ENCODE peak calls at places on chromosomes 16 and 17, in eight cellular contexts. One of them, this sample, is unnamed.

GRCh38 chr17:10803830-10804498 is at the start of gene TMEM238L:
- DNase-seq in CD8-positive, alpha-beta T cell: no peak
- DNase-seq in psoas muscle: no peak
- DNase-seq in H1: no peak
- DNase-seq in MM.1S: no peak
- DNase-seq in natural killer cell: no peak
- DNase-seq in cardiac fibroblast: no peak
- DNase-seq in right lobe of liver: no peak
- DNase-seq in this sample: no peak

GRCh38 chr17:46157443-46158107 is 35.7 kb downstream of the KANSL1 start:
- DNase-seq in psoas muscle: no peak
- DNase-seq in H1: no peak
- DNase-seq in CD8-positive, alpha-beta T cell: no peak
- DNase-seq in right lobe of liver: no peak
- DNase-seq in natural killer cell: no peak
- DNase-seq in MM.1S: no peak
- DNase-seq in cardiac fibroblast: peak
- DNase-seq in this sample: no peak

GRCh38 chr17:38898812-38899348 is 26.5 kb upstream of the LASP1NB start:
- DNase-seq in natural killer cell: peak
- DNase-seq in psoas muscle: peak
- DNase-seq in MM.1S: peak
- DNase-seq in cardiac fibroblast: peak
- DNase-seq in H1: no peak
- DNase-seq in CD8-positive, alpha-beta T cell: peak
- DNase-seq in right lobe of liver: no peak
- DNase-seq in this sample: peak

GRCh38 chr17:77719806-77720205 is 238.7 kb upstream of the TNRC6C start:
- DNase-seq in cardiac fibroblast: no peak
- DNase-seq in H1: no peak
- DNase-seq in MM.1S: no peak
- DNase-seq in CD8-positive, alpha-beta T cell: no peak
- DNase-seq in right lobe of liver: no peak
- DNase-seq in psoas muscle: no peak
- DNase-seq in natural killer cell: no peak
- DNase-seq in this sample: no peak

GRCh38 chr16:75108792-75109731 is 7.5 kb downstream of the LDHD start:
- DNase-seq in natural killer cell: no peak
- DNase-seq in CD8-positive, alpha-beta T cell: peak
- DNase-seq in psoas muscle: peak
- DNase-seq in right lobe of liver: peak
- DNase-seq in MM.1S: no peak
- DNase-seq in cardiac fibroblast: peak
- DNase-seq in H1: no peak
- DNase-seq in this sample: peak

GRCh38 chr16:50719401-50720337 is 22.2 kb upstream of the CYLD start:
- DNase-seq in natural killer cell: no peak
- DNase-seq in CD8-positive, alpha-beta T cell: peak
- DNase-seq in right lobe of liver: no peak
- DNase-seq in cardiac fibroblast: no peak
- DNase-seq in MM.1S: no peak
- DNase-seq in H1: peak
- DNase-seq in psoas muscle: no peak
- DNase-seq in this sample: no peak

GRCh38 chr17:41666708-41667279 is 21.9 kb upstream of the EIF1 start:
- DNase-seq in CD8-positive, alpha-beta T cell: peak
- DNase-seq in right lobe of liver: peak
- DNase-seq in natural killer cell: peak
- DNase-seq in H1: peak
- DNase-seq in cardiac fibroblast: peak
- DNase-seq in MM.1S: peak
- DNase-seq in psoas muscle: peak
- DNase-seq in this sample: peak

GRCh38 chr17:80025140-80025539 is 10.5 kb downstream of the TBC1D16 start:
- DNase-seq in MM.1S: no peak
- DNase-seq in H1: no peak
- DNase-seq in CD8-positive, alpha-beta T cell: no peak
- DNase-seq in cardiac fibroblast: no peak
- DNase-seq in psoas muscle: no peak
- DNase-seq in natural killer cell: no peak
- DNase-seq in right lobe of liver: no peak
- DNase-seq in this sample: no peak

DNA sequence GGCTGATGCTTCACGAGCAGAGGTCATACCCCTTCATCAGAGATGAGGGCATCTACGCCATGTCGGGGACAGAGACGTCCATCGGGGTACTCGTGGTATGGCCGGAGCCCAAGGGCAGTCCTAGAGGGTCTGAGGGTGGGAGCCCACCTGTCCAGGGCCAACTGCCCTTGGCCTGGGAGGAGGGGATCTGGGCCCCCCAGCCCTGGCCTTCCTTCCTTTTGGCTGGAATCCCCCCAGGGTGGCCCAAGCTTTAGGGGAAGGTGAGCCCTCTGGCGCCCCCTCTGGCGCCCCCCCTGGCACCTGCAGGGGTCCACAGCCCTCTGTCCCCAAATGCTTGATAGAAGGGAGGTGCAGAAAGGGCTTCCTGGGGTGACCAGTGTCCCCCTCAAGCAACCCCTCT is 69.3 kb downstream of the SCNN1B start:
- DNase-seq in natural killer cell: no peak
- DNase-seq in cardiac fibroblast: no peak
- DNase-seq in CD8-positive, alpha-beta T cell: no peak
- DNase-seq in psoas muscle: no peak
- DNase-seq in H1: no peak
- DNase-seq in right lobe of liver: no peak
- DNase-seq in MM.1S: no peak
- DNase-seq in this sample: no peak
- TF ChIP-seq CTCF in natural killer cell: no peak
- TF ChIP-seq CTCF in cardiac fibroblast: no peak
- TF ChIP-seq CTCF in CD8-positive, alpha-beta T cell: no peak
- TF ChIP-seq CTCF in psoas muscle: no peak
- TF ChIP-seq CTCF in H1: peak
- TF ChIP-seq CTCF in right lobe of liver: no peak
- TF ChIP-seq CTCF in MM.1S: peak
- TF ChIP-seq CTCF in this sample: no peak

GRCh38 chr17:27633312-27634025 is 2.5 kb downstream of the LGALS9 start:
- DNase-seq in CD8-positive, alpha-beta T cell: no peak
- DNase-seq in right lobe of liver: no peak
- DNase-seq in natural killer cell: no peak
- DNase-seq in cardiac fibroblast: no peak
- DNase-seq in psoas muscle: no peak
- DNase-seq in MM.1S: no peak
- DNase-seq in H1: no peak
- DNase-seq in this sample: no peak

GRCh38 chr17:27630607-27631408 is at the start of gene LGALS9:
- DNase-seq in CD8-positive, alpha-beta T cell: peak
- DNase-seq in natural killer cell: no peak
- DNase-seq in H1: no peak
- DNase-seq in cardiac fibroblast: peak
- DNase-seq in psoas muscle: no peak
- DNase-seq in right lobe of liver: no peak
- DNase-seq in MM.1S: no peak
- DNase-seq in this sample: peak

GRCh38 chr17:27634026-27634335 is 3.0 kb downstream of the LGALS9 start:
- DNase-seq in cardiac fibroblast: no peak
- DNase-seq in CD8-positive, alpha-beta T cell: no peak
- DNase-seq in MM.1S: no peak
- DNase-seq in psoas muscle: no peak
- DNase-seq in H1: no peak
- DNase-seq in right lobe of liver: no peak
- DNase-seq in natural killer cell: no peak
- DNase-seq in this sample: no peak

GRCh38 chr17:27631409-27631755 is 394 bp downstream of the LGALS9 start:
- DNase-seq in CD8-positive, alpha-beta T cell: no peak
- DNase-seq in H1: no peak
- DNase-seq in MM.1S: no peak
- DNase-seq in natural killer cell: no peak
- DNase-seq in psoas muscle: no peak
- DNase-seq in right lobe of liver: no peak
- DNase-seq in cardiac fibroblast: no peak
- DNase-seq in this sample: peak

DNA sequence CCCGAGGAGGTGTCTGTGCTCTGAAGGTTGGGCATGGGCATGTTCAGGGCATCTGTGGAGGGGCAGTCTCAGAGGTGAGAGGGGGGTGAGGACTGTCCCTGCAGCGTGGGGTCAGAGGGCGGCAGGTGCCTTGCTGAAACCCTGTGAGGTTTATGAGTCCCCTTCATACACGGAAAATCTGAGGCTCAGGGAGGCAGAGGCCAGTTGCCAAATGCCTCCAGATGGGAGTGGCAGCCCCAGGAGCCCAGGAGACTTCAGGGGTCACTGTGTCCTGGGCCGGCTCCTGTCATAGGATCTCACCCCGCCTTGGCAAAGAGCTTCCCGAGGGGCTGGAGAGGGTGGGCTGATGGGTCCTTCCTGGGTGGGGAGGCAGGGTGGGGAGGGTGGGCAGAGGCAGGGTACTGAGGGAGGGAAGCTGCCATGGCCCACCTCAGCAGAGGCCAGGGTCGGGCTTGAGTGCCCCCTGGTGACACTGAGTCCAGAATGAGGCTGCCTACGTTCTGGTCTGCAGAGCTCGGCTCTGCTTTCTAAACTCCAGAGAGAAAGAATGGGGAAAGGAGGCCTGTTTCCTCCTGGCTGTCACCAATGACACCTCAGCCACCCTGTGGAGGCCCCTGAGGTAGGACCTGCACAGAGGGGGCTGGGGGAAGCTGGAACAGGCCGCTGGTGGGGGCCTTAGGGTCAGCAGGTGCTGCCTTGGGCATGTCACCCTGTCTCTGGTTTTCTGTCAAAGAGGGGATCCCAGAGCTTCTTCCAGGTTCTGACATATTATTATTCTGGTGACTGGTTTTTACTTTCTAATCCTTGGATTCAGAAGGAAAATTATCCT is 1.1 kb downstream of the LGALS9 start:
- DNase-seq in MM.1S: no peak
- DNase-seq in CD8-positive, alpha-beta T cell: no peak
- DNase-seq in cardiac fibroblast: no peak
- DNase-seq in right lobe of liver: no peak
- DNase-seq in natural killer cell: no peak
- DNase-seq in psoas muscle: no peak
- DNase-seq in H1: no peak
- DNase-seq in this sample: peak
- TF ChIP-seq CTCF in MM.1S: no peak
- TF ChIP-seq CTCF in CD8-positive, alpha-beta T cell: no peak
- TF ChIP-seq CTCF in cardiac fibroblast: no peak
- TF ChIP-seq CTCF in right lobe of liver: no peak
- TF ChIP-seq CTCF in natural killer cell: no peak
- TF ChIP-seq CTCF in psoas muscle: no peak
- TF ChIP-seq CTCF in H1: no peak
- TF ChIP-seq CTCF in this sample: peak

GRCh38 chr16:85633888-85634287 is 20.8 kb downstream of the GSE1 start:
- DNase-seq in psoas muscle: no peak
- DNase-seq in CD8-positive, alpha-beta T cell: no peak
- DNase-seq in right lobe of liver: no peak
- DNase-seq in cardiac fibroblast: no peak
- DNase-seq in H1: no peak
- DNase-seq in natural killer cell: no peak
- DNase-seq in MM.1S: no peak
- DNase-seq in this sample: no peak

GRCh38 chr16:85633438-85633743 is 20.3 kb downstream of the GSE1 start:
- DNase-seq in H1: no peak
- DNase-seq in right lobe of liver: no peak
- DNase-seq in natural killer cell: no peak
- DNase-seq in psoas muscle: no peak
- DNase-seq in MM.1S: no peak
- DNase-seq in CD8-positive, alpha-beta T cell: no peak
- DNase-seq in cardiac fibroblast: no peak
- DNase-seq in this sample: no peak

GRCh38 chr16:85631230-85631629 is 18.1 kb downstream of the GSE1 start:
- DNase-seq in cardiac fibroblast: no peak
- DNase-seq in psoas muscle: no peak
- DNase-seq in natural killer cell: no peak
- DNase-seq in right lobe of liver: no peak
- DNase-seq in CD8-positive, alpha-beta T cell: no peak
- DNase-seq in MM.1S: no peak
- DNase-seq in H1: no peak
- DNase-seq in this sample: no peak

GRCh38 chr16:85632709-85633437 is 19.8 kb downstream of the GSE1 start:
- DNase-seq in natural killer cell: no peak
- DNase-seq in MM.1S: no peak
- DNase-seq in right lobe of liver: no peak
- DNase-seq in CD8-positive, alpha-beta T cell: no peak
- DNase-seq in H1: no peak
- DNase-seq in psoas muscle: no peak
- DNase-seq in cardiac fibroblast: no peak
- DNase-seq in this sample: no peak

DNA sequence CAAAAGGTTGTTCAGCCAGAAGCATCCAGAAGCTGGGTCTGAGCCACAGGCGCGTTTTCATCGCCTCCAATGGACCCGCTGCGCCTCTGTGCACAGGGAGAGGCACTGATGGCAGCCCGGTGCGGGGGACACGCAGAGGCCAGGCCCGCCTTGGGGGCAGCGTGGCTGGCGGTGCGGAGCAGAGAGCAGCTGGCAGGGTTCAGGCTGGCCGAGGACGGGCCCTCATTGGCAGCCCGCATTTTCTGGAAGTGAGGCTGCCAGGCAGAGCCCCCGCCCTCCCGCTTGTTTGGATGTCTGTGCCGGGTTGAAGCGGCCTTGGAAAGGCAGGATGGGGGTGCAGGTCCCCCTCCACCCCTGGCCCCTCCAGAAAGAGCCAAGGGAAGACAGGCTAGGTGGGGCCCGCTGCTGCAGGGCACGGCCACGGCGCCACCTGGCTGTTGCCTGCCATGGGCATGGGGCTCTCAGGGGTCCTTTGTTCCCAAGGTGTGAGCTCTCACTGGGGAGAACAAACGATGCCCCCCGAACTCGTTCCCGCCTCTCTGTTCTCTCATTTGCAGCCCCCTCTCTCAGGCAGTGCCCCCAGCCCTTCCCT is 18.8 kb downstream of the GSE1 start:
- DNase-seq in cardiac fibroblast: no peak
- DNase-seq in natural killer cell: no peak
- DNase-seq in psoas muscle: no peak
- DNase-seq in H1: no peak
- DNase-seq in MM.1S: no peak
- DNase-seq in right lobe of liver: no peak
- DNase-seq in CD8-positive, alpha-beta T cell: no peak
- DNase-seq in this sample: no peak
- TF ChIP-seq CTCF in cardiac fibroblast: no peak
- TF ChIP-seq CTCF in natural killer cell: no peak
- TF ChIP-seq CTCF in psoas muscle: no peak
- TF ChIP-seq CTCF in H1: peak
- TF ChIP-seq CTCF in MM.1S: no peak
- TF ChIP-seq CTCF in right lobe of liver: no peak
- TF ChIP-seq CTCF in CD8-positive, alpha-beta T cell: no peak
- TF ChIP-seq CTCF in this sample: no peak

GRCh38 chr17:28744802-28745051 is 916 bp downstream of the TRAF4 start:
- DNase-seq in right lobe of liver: no peak
- DNase-seq in CD8-positive, alpha-beta T cell: no peak
- DNase-seq in natural killer cell: no peak
- DNase-seq in MM.1S: no peak
- DNase-seq in psoas muscle: no peak
- DNase-seq in H1: no peak
- DNase-seq in cardiac fibroblast: peak
- DNase-seq in this sample: no peak

GRCh38 chr17:28745052-28745776 is 1.4 kb downstream of the TRAF4 start:
- DNase-seq in H1: peak
- DNase-seq in cardiac fibroblast: peak
- DNase-seq in MM.1S: peak
- DNase-seq in right lobe of liver: no peak
- DNase-seq in psoas muscle: no peak
- DNase-seq in natural killer cell: peak
- DNase-seq in CD8-positive, alpha-beta T cell: peak
- DNase-seq in this sample: no peak

GRCh38 chr17:28741358-28742349 is 2.2 kb upstream of the TRAF4 start:
- DNase-seq in H1: no peak
- DNase-seq in natural killer cell: no peak
- DNase-seq in cardiac fibroblast: no peak
- DNase-seq in CD8-positive, alpha-beta T cell: no peak
- DNase-seq in right lobe of liver: no peak
- DNase-seq in psoas muscle: no peak
- DNase-seq in MM.1S: no peak
- DNase-seq in this sample: peak

GRCh38 chr17:28744104-28744801 is 442 bp downstream of the TRAF4 start:
- DNase-seq in right lobe of liver: peak
- DNase-seq in psoas muscle: peak
- DNase-seq in natural killer cell: peak
- DNase-seq in CD8-positive, alpha-beta T cell: peak
- DNase-seq in MM.1S: peak
- DNase-seq in H1: peak
- DNase-seq in cardiac fibroblast: peak
- DNase-seq in this sample: peak

GRCh38 chr17:28743243-28744103 is at the start of gene TRAF4:
- DNase-seq in CD8-positive, alpha-beta T cell: peak
- DNase-seq in psoas muscle: peak
- DNase-seq in right lobe of liver: peak
- DNase-seq in MM.1S: peak
- DNase-seq in cardiac fibroblast: peak
- DNase-seq in natural killer cell: peak
- DNase-seq in H1: peak
- DNase-seq in this sample: peak
- TF ChIP-seq CTCF in CD8-positive, alpha-beta T cell: no peak
- TF ChIP-seq CTCF in psoas muscle: peak
- TF ChIP-seq CTCF in right lobe of liver: peak
- TF ChIP-seq CTCF in MM.1S: no peak
- TF ChIP-seq CTCF in cardiac fibroblast: peak
- TF ChIP-seq CTCF in natural killer cell: no peak
- TF ChIP-seq CTCF in H1: peak
- TF ChIP-seq CTCF in this sample: no peak